ENCODE peak calls at places on chromosomes 6 and 20, in four cellular contexts. One of them, this sample, is unnamed.

GRCh38 chr6:87909849-87910248 is 137.8 kb upstream of the SPACA1 start:
- DNase-seq in tibial artery: no peak
- DNase-seq in CD8-positive, alpha-beta T cell: no peak
- DNase-seq in suprapubic skin: no peak
- DNase-seq in this sample: peak; percentile 50

GRCh38 chr6:139028658-139029469 is at the start of gene ABRACL:
- DNase-seq in tibial artery: peak; percentile 57
- DNase-seq in CD8-positive, alpha-beta T cell: peak; percentile 59
- DNase-seq in suprapubic skin: peak; percentile 71
- DNase-seq in this sample: peak; percentile 79

GRCh38 chr6:97129111-97129510 is 153.9 kb downstream of the MMS22L start:
- DNase-seq in tibial artery: no peak
- DNase-seq in CD8-positive, alpha-beta T cell: no peak
- DNase-seq in suprapubic skin: no peak
- DNase-seq in this sample: no peak

GRCh38 chr6:167588181-167588919 is 238.4 kb upstream of the AFDN start:
- DNase-seq in tibial artery: no peak
- DNase-seq in CD8-positive, alpha-beta T cell: no peak
- DNase-seq in suprapubic skin: no peak
- DNase-seq in this sample: no peak

GRCh38 chr6:137928286-137928685 is 61.2 kb downstream of the TNFAIP3 start:
- DNase-seq in tibial artery: peak; percentile 39
- DNase-seq in CD8-positive, alpha-beta T cell: no peak
- DNase-seq in suprapubic skin: no peak
- DNase-seq in this sample: peak; percentile 53

GRCh38 chr6:136593748-136594490 is 43.7 kb upstream of the MAP7 start:
- DNase-seq in tibial artery: no peak
- DNase-seq in CD8-positive, alpha-beta T cell: no peak
- DNase-seq in suprapubic skin: no peak
- DNase-seq in this sample: no peak

GRCh38 chr6:82775361-82775760 is 290.3 kb downstream of the UBE3D start:
- DNase-seq in tibial artery: no peak
- DNase-seq in CD8-positive, alpha-beta T cell: no peak
- DNase-seq in suprapubic skin: no peak
- DNase-seq in this sample: no peak

GRCh38 chr6:118469468-118469867 is 78.6 kb upstream of the PLN start:
- DNase-seq in tibial artery: no peak
- DNase-seq in CD8-positive, alpha-beta T cell: no peak
- DNase-seq in suprapubic skin: no peak
- DNase-seq in this sample: no peak

GRCh38 chr20:61493798-61494305 is 241.8 kb downstream of the CDH4 start:
- DNase-seq in tibial artery: no peak
- DNase-seq in CD8-positive, alpha-beta T cell: no peak
- DNase-seq in suprapubic skin: no peak
- DNase-seq in this sample: no peak

GRCh38 chr6:90663873-90664272 is 77.0 kb upstream of the MAP3K7 start:
- DNase-seq in tibial artery: no peak
- DNase-seq in CD8-positive, alpha-beta T cell: no peak
- DNase-seq in suprapubic skin: no peak
- DNase-seq in this sample: no peak

GRCh38 chr6:51675551-51676275 is 411.7 kb downstream of the PKHD1 start:
- DNase-seq in tibial artery: no peak
- DNase-seq in CD8-positive, alpha-beta T cell: no peak
- DNase-seq in suprapubic skin: no peak
- DNase-seq in this sample: no peak

GRCh38 chr20:61253264-61253639 is 1.2 kb downstream of the CDH4 start:
- DNase-seq in tibial artery: no peak
- DNase-seq in CD8-positive, alpha-beta T cell: no peak
- DNase-seq in suprapubic skin: no peak
- DNase-seq in this sample: no peak

GRCh38 chr6:56456785-56457184 is 185.9 kb downstream of the DST start:
- DNase-seq in tibial artery: no peak
- DNase-seq in CD8-positive, alpha-beta T cell: no peak
- DNase-seq in suprapubic skin: no peak
- DNase-seq in this sample: no peak
- H3K36me3 ChIP-seq in tibial artery: peaks cover 39% of the 10 kb centered on the region
- H3K36me3 ChIP-seq in CD8-positive, alpha-beta T cell: no peaks in the 10 kb centered on the region
- H3K36me3 ChIP-seq in suprapubic skin: peaks cover 35% of the 10 kb centered on the region
- H3K36me3 ChIP-seq in this sample: peaks cover 3% of the 10 kb centered on the region

DNA sequence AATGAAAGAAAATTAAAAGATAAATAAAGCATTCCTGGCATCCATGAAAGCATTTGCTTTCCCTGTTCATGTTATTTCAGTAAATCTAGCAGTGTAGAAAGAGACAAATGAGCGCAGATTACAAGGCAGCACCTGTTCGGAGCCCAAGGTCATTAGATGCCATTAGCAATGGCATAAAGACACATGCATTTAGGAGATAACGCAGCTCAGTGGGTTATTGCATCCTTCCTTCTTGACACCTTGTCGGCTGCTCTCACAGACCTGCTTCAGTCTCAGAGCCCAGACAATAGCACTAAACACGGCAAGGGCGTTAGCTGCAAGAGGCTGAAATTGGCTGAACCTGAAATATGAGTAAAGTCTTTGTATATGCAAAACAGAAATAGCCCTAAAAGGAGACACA is 140.3 kb downstream of the ATXN1 start:
- DNase-seq in tibial artery: no peak
- DNase-seq in CD8-positive, alpha-beta T cell: no peak
- DNase-seq in suprapubic skin: no peak
- DNase-seq in this sample: no peak
- H3K36me3 ChIP-seq in tibial artery: no peaks in the 10 kb centered on the region
- H3K36me3 ChIP-seq in CD8-positive, alpha-beta T cell: no peaks in the 10 kb centered on the region
- H3K36me3 ChIP-seq in suprapubic skin: no peaks in the 10 kb centered on the region
- H3K36me3 ChIP-seq in this sample: no peaks in the 10 kb centered on the region

GRCh38 chr6:33690766-33691165 is 20.7 kb downstream of the UQCC2 start:
- DNase-seq in tibial artery: no peak
- DNase-seq in CD8-positive, alpha-beta T cell: no peak
- DNase-seq in suprapubic skin: no peak
- DNase-seq in this sample: no peak
- H3K36me3 ChIP-seq in tibial artery: peaks cover 38% of the 10 kb centered on the region
- H3K36me3 ChIP-seq in CD8-positive, alpha-beta T cell: peaks cover 44% of the 10 kb centered on the region
- H3K36me3 ChIP-seq in suprapubic skin: peaks cover 97% of the 10 kb centered on the region
- H3K36me3 ChIP-seq in this sample: no peaks in the 10 kb centered on the region

DNA sequence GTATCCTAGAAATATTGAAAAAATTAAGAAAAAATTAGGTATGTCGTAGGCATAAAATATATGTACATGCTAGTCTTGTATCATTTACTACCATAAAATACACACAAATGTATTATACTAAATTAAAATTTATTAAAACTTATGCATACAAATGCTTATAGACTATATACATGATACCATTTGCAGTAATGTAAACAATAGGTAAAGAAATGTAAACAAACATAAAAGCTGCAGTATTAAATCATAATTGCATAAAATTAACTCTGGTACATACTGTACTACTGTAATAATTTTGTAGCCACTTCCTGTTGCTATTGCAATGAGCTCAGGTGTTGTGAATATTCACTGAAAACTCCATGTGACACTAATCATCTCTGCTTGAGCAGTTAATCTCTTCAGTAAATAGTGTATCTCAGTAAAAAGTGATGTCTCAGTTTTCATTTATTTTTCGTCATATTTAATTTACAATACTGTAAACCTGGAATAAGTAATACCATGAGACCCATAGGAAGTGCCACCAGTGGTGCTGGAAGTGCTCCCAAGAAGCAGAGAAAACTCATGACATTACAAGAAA is 29.3 kb downstream of the RALGAPB start:
- DNase-seq in tibial artery: no peak
- DNase-seq in CD8-positive, alpha-beta T cell: no peak
- DNase-seq in suprapubic skin: no peak
- DNase-seq in this sample: no peak
- H3K36me3 ChIP-seq in tibial artery: peaks cover 68% of the 10 kb centered on the region
- H3K36me3 ChIP-seq in CD8-positive, alpha-beta T cell: peaks cover 27% of the 10 kb centered on the region
- H3K36me3 ChIP-seq in suprapubic skin: peaks cover 61% of the 10 kb centered on the region
- H3K36me3 ChIP-seq in this sample: peaks cover 9% of the 10 kb centered on the region

GRCh38 chr6:11471261-11471660 is 66.3 kb upstream of the TMEM170B start:
- DNase-seq in tibial artery: no peak
- DNase-seq in CD8-positive, alpha-beta T cell: no peak
- DNase-seq in suprapubic skin: no peak
- DNase-seq in this sample: no peak
- H3K36me3 ChIP-seq in tibial artery: no peaks in the 10 kb centered on the region
- H3K36me3 ChIP-seq in CD8-positive, alpha-beta T cell: no peaks in the 10 kb centered on the region
- H3K36me3 ChIP-seq in suprapubic skin: no peaks in the 10 kb centered on the region
- H3K36me3 ChIP-seq in this sample: no peaks in the 10 kb centered on the region

DNA sequence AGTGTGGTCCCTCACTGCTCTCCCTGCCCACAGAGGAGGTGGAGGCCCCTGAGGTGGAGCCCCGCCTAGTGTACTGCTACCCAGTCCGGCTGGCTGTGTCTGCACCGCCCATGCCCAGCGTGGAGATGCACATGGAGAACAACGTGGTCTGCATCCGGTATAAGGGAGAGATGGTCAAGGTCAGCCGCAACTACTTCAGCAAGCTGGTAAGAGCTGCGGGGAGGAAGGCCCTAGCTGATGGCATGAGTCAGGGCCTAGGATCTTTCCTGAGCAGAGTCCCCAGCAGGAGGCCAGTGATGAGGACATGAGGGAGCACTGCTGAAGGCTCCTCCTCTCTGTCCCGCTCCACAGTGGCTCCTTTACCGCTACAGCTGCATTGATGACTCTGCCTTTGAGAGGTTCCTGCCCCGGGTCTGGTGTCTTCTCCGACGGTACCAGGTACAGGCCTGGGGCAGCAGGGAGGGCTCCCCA is 11.2 kb downstream of the PCIF1 start:
- DNase-seq in tibial artery: no peak
- DNase-seq in CD8-positive, alpha-beta T cell: no peak
- DNase-seq in suprapubic skin: peak; percentile 65
- DNase-seq in this sample: no peak
- H3K36me3 ChIP-seq in tibial artery: peaks cover 90% of the 10 kb centered on the region
- H3K36me3 ChIP-seq in CD8-positive, alpha-beta T cell: peaks cover 74% of the 10 kb centered on the region
- H3K36me3 ChIP-seq in suprapubic skin: peaks cover 97% of the 10 kb centered on the region
- H3K36me3 ChIP-seq in this sample: peaks cover 28% of the 10 kb centered on the region

GRCh38 chr6:72624557-72625160 is 2.8 kb downstream of the KCNQ5 start:
- DNase-seq in tibial artery: no peak
- DNase-seq in CD8-positive, alpha-beta T cell: no peak
- DNase-seq in suprapubic skin: no peak
- DNase-seq in this sample: no peak
- H3K36me3 ChIP-seq in tibial artery: no peaks in the 10 kb centered on the region
- H3K36me3 ChIP-seq in CD8-positive, alpha-beta T cell: no peaks in the 10 kb centered on the region
- H3K36me3 ChIP-seq in suprapubic skin: no peaks in the 10 kb centered on the region
- H3K36me3 ChIP-seq in this sample: no peaks in the 10 kb centered on the region

This sample was measured in aorta.